ENCODE peak calls at places on chromosomes 16 and 17, in four cellular contexts. L is transverse colon, F is body of pancreas, O is IMR-90. T is an unnamed sample.

GRCh38 chr16:67150833-67151396 is at the start of gene B3GNT9:
- DNase-seq in L (peak), F (no peak), O (peak), T (peak)

GRCh38 chr17:1002412-1002753 is 5.5 kb downstream of the TIMM22 start:
- DNase-seq in F (no peak), O (peak), L (no peak), T (no peak)

GRCh38 chr16:82329070-82329469 is 159.0 kb upstream of the MPHOSPH6 start:
- DNase-seq in L (no peak), F (no peak), O (no peak), T (no peak)

GRCh38 chr16:80894091-80894490 is 89.7 kb upstream of the CDYL2 start:
- DNase-seq in F (no peak), L (no peak), O (no peak), T (no peak)

GRCh38 chr17:78197147-78197830 is 10.1 kb downstream of the AFMID start:
- DNase-seq in O (no peak), L (no peak), F (peak), T (no peak)

GRCh38 chr17:63699638-63700527 is at the start of gene LIMD2:
- DNase-seq in F (peak), O (no peak), L (peak), T (peak)

GRCh38 chr16:22671301-22672076 is 142.5 kb upstream of the HS3ST2 start:
- DNase-seq in L (no peak), F (no peak), O (peak), T (no peak)

GRCh38 chr16:81095653-81095952 is 592 bp downstream of the GCSH start:
- DNase-seq in F (no peak), O (no peak), L (no peak), T (no peak)

GRCh38 chr16:24700549-24701392 is 28.7 kb upstream of the TNRC6A start:
- DNase-seq in O (peak), L (peak), F (peak), T (peak)

GRCh38 chr16:57810197-57811024 is 8.1 kb upstream of the KIFC3 start:
- DNase-seq in L (peak), O (peak), F (peak), T (peak)

GRCh38 chr17:35433075-35433894 is 985 bp upstream of the SLFN12 start:
- DNase-seq in F (peak), O (peak), L (peak), T (peak)

GRCh38 chr16:31253642-31254045 is 6.1 kb upstream of the ITGAM start:
- DNase-seq in F (peak), O (no peak), L (peak), T (peak)

GRCh38 chr17:78933959-78934568 is 8.9 kb upstream of the TIMP2 start:
- DNase-seq in L (peak), O (peak), F (peak), T (peak)

GRCh38 chr16:56625140-56625942 is at the start of gene MT1E:
- DNase-seq in O (peak), F (peak), L (peak), T (peak)

GRCh38 chr17:1649844-1650409 is at the start of gene RILP:
- DNase-seq in O (no peak), L (peak), F (peak), T (peak)

GRCh38 chr17:82531431-82531881 is 11.9 kb downstream of the FOXK2 start:
- DNase-seq in O (peak), L (no peak), F (no peak), T (no peak)

GRCh38 chr16:1054660-1055556 is 17.6 kb upstream of the SSTR5 start:
- DNase-seq in L (peak), O (peak), F (peak), T (peak)

GRCh38 chr17:64741038-64741641 is 79.0 kb upstream of the SMURF2 start:
- DNase-seq in L (no peak), O (peak), F (peak), T (peak)

GRCh38 chr16:55949518-55949917 is 74.3 kb upstream of the CES5A start:
- DNase-seq in F (no peak), O (peak), L (no peak), T (no peak)

GRCh38 chr16:87955302-87956168 is 4.3 kb downstream of the BANP start:
- DNase-seq in F (no peak), O (peak), L (no peak), T (no peak)

GRCh38 chr16:24748242-24748641 is 18.8 kb downstream of the TNRC6A start:
- DNase-seq in L (no peak), F (peak), O (peak), T (no peak)

GRCh38 chr17:54771409-54771808 is 129.2 kb upstream of the TOM1L1 start:
- DNase-seq in O (no peak), L (no peak), F (no peak), T (no peak)

GRCh38 chr17:73156166-73156840 is 8.5 kb upstream of the SSTR2 start:
- DNase-seq in O (peak), F (peak), L (peak), T (peak)

GRCh38 chr17:9074106-9074505 is 52.8 kb downstream of the NTN1 start:
- DNase-seq in F (no peak), L (no peak), O (no peak), T (no peak)

GRCh38 chr16:31224092-31224955 is 7.4 kb upstream of the PYDC1 start:
- DNase-seq in L (no peak), F (no peak), O (no peak), T (no peak)

GRCh38 chr17:2055494-2056220 is 754 bp downstream of the HIC1 start:
- DNase-seq in L (peak), O (peak), F (no peak), T (no peak)

GRCh38 chr16:86426243-86426642 is 84.1 kb upstream of the FOXF1 start:
- DNase-seq in F (no peak), L (no peak), O (no peak), T (no peak)

GRCh38 chr16:85401917-85402766 is 211.0 kb upstream of the GSE1 start:
- DNase-seq in L (no peak), F (peak), O (no peak), T (no peak)

GRCh38 chr17:27808629-27809028 is 8.3 kb upstream of the NOS2 start:
- DNase-seq in F (no peak), L (no peak), O (no peak), T (no peak)

GRCh38 chr16:31200821-31201510 is 1.6 kb downstream of the PYCARD start:
- DNase-seq in F (no peak), O (no peak), L (no peak), T (no peak)

GRCh38 chr16:30094541-30095165 is 1.4 kb downstream of the YPEL3 start:
- DNase-seq in L (no peak), F (no peak), O (no peak), T (no peak)

GRCh38 chr17:64694207-64694606 is 32.1 kb upstream of the SMURF2 start:
- DNase-seq in O (peak), F (peak), L (peak), T (peak)

GRCh38 chr17:74089869-74090464 is 113.5 kb upstream of the RPL38 start:
- DNase-seq in F (peak), O (no peak), L (peak), T (peak)

GRCh38 chr17:74337834-74338500 is 11.9 kb downstream of the KIF19 start:
- DNase-seq in O (no peak), L (no peak), F (no peak), T (no peak)

GRCh38 chr16:2867987-2868789 is 10.2 kb upstream of the PRSS22 start:
- DNase-seq in O (peak), L (peak), F (peak), T (peak)

GRCh38 chr17:50059256-50059655 is 3.3 kb downstream of the ITGA3 start:
- DNase-seq in O (no peak), F (peak), L (no peak), T (peak)
- TF ChIP-seq POLR2A in O (no peak), F (no peak), L (no peak), T (no peak)

GRCh38 chr17:57988301-57989010 is 402 bp upstream of the VEZF1 start:
- DNase-seq in O (peak), F (peak), L (peak), T (peak)
- TF ChIP-seq POLR2A in O (peak), F (peak), L (peak), T (no peak)

DNA sequence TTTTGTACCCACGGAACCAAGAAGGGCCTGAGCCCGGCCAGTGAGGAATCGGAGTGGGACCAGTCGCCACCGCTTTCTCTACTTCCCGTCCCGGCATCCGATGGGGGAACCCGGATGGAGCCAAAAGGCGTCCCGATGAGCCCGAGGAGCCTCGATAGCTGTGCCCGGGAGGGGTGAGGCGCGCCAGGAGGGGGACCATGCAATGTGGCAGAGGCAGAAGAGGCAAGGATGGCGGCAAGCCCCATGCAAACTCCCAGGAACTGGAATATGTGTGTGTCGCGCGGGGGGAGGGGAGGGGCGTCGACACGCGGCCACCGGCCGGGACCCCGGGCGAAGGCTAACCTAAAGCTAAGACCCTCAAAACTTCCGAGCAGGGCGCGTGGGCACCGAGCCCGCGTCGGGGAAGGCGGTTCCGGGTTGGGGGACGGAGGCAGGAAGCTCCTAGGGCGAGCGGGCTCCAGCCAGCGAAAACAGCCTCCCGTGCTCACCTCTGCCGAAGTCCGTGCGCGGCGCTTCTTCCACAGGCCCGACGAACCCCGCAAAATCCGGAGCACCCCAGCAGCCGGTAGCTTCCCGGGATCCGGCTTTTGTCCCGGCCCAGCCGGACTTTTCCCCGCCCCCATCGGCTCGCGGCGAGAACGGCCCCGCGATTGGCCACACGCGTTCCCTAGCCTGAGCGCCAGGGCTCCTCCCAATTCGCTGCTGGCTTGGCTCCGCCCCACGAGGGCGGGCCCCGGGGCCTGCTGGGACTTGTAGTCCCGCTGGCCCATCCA is at the start of gene ACLY:
- DNase-seq in F (peak), O (peak), L (peak), T (peak)
- TF ChIP-seq POLR2A in F (peak), O (peak), L (peak), T (peak)

GRCh38 chr17:36601303-36602029 is at the start of gene MRM1:
- DNase-seq in O (peak), L (peak), F (peak), T (peak)
- TF ChIP-seq POLR2A in O (peak), L (peak), F (peak), T (no peak)

GRCh38 chr16:52861614-52862022 is 191.1 kb downstream of the CHD9NB start:
- DNase-seq in F (peak), L (peak), O (no peak), T (no peak)
- TF ChIP-seq POLR2A in F (no peak), L (no peak), O (no peak), T (no peak)

GRCh38 chr16:68289621-68290329 is 21.0 kb downstream of the SLC7A6OS start:
- DNase-seq in O (no peak), L (no peak), F (no peak), T (no peak)
- TF ChIP-seq POLR2A in O (no peak), L (no peak), F (no peak), T (no peak)

GRCh38 chr16:17491140-17491662 is 20.4 kb upstream of the XYLT1 start:
- DNase-seq in F (no peak), O (no peak), L (no peak), T (no peak)
- TF ChIP-seq POLR2A in F (no peak), O (no peak), L (no peak), T (no peak)

DNA sequence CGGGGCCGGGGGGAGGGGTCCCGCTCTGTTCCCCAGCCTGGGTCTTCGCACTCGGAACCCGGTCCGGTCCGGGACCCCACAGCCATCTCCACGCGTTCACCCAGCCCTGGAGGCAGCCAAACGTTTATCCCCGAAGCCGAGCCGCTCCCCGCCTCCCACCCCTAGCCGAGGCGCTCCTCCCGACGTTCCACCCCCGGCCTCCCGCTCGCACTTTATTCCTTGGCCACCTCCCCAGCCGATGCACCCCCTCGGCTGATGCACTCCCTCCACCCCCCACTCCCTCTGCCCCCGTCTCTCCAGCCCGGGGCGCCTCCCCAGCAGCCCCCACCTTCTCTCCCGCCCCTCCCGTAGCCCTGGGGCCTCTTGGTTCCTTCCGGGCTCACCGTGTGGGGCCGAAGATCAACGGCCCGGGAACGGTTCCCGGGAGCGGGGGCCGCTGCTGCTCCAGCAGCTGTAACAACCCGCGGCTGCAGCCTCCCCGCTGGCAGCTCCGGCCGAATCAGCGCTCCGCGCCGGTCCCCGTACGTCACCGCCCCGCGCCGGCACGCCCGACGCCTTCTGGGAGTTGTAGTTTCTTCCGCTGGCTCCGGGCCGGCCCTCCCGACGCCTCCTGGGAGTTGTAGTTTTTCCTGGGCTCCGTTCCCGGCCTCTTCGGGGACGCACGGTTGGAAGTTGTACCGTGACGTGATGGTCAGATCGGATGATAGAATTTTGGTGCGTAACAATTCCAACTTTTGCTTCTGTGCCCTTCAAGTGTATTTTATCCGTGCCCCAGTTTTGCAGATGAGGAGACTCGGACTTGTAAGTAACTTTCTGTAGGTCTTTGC is at the start of the genes LRRC3C and ORMDL3:
- DNase-seq in O (peak), F (peak), L (peak), T (peak)
- TF ChIP-seq POLR2A in O (peak), F (peak), L (peak), T (no peak)

DNA sequence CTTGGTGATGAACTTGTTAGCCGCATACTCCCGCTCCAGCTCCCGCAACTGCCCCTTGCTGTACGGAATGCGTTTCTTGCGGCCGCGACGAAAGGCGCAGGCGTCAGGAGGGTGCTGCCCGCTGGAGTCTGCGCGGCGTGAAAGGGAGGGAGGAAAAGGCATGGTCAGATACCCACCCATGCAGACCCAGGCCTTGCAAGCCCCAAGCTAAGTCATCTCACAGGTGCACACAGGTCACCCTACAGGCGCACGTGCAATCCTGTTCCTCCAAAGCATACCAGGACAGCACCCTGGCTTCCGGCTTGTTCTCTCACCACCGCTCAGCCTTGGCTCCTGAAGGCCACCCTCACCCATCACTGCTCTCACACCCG is 1.6 kb downstream of the HOXB13 start:
- DNase-seq in O (no peak), F (no peak), L (no peak), T (no peak)
- TF ChIP-seq POLR2A in O (no peak), F (no peak), L (no peak), T (no peak)

T was measured in stomach.